ENCODE peak calls at places on chromosome 18, in ten cellular contexts. F, Q, G, A, X, B, N, S, C and T are unnamed samples.

GRCh38 chr18:5197461-5197860 is 404 bp upstream of the AKAIN1 start:
- DNase-seq in S (no peak), X (peak), F (no peak), Q (no peak), N (peak), A (no peak), G (no peak), C (no peak), B (no peak), T (no peak)

GRCh38 chr18:76765649-76766048 is 56.7 kb upstream of the ZNF236 start:
- DNase-seq in S (no peak), F (no peak), G (no peak), N (no peak), A (no peak), X (no peak), Q (no peak), C (no peak), B (no peak), T (no peak)

GRCh38 chr18:11902522-11903292 is 5.4 kb downstream of the MPPE1 start:
- DNase-seq in B (peak), N (no peak), A (peak), S (no peak), C (no peak), F (no peak), G (no peak), Q (no peak), X (no peak), T (no peak)

GRCh38 chr18:72830109-72830508 is 37.7 kb downstream of the NETO1 start:
- DNase-seq in N (no peak), C (peak), G (no peak), A (no peak), F (no peak), S (no peak), Q (peak), X (peak), B (peak), T (peak)

GRCh38 chr18:34352385-34353163 is 127.9 kb upstream of the NOL4 start:
- DNase-seq in S (no peak), B (peak), Q (peak), F (no peak), X (no peak), A (no peak), G (no peak), N (peak), C (no peak), T (no peak)

GRCh38 chr18:48034651-48035555 is 104.4 kb upstream of the SMAD2 start:
- DNase-seq in Q (no peak), F (no peak), B (no peak), X (no peak), G (no peak), A (no peak), S (no peak), N (peak), C (no peak), T (no peak)

GRCh38 chr18:20997371-20997770 is 114.2 kb downstream of the ROCK1 start:
- DNase-seq in N (no peak), X (no peak), B (no peak), Q (no peak), S (no peak), F (no peak), G (no peak), A (no peak), C (no peak), T (no peak)

GRCh38 chr18:29962579-29962978 is 1080.0 kb downstream of the DSC3 start:
- DNase-seq in Q (no peak), X (no peak), B (no peak), G (no peak), A (no peak), S (no peak), N (no peak), C (no peak), F (no peak), T (no peak)

GRCh38 chr18:5106730-5107129 is 90.3 kb downstream of the AKAIN1 start:
- DNase-seq in Q (peak), F (no peak), S (peak), N (no peak), C (no peak), A (no peak), B (no peak), X (no peak), G (no peak), T (no peak)

GRCh38 chr18:62325806-62326645 is 916 bp downstream of the TNFRSF11A start:
- DNase-seq in S (peak), C (no peak), F (no peak), B (peak), Q (peak), X (no peak), N (peak), A (no peak), G (no peak), T (peak)

GRCh38 chr18:27577740-27578139 is 392.6 kb upstream of the CHST9 start:
- DNase-seq in S (no peak), A (no peak), N (no peak), C (no peak), G (no peak), Q (peak), B (peak), X (no peak), F (no peak), T (no peak)

GRCh38 chr18:22463076-22463475 is 45.4 kb upstream of the CTAGE1 start:
- DNase-seq in N (no peak), G (no peak), Q (no peak), S (no peak), B (no peak), C (no peak), A (no peak), X (no peak), F (no peak), T (no peak)

GRCh38 chr18:80159713-80160636 is 50.9 kb downstream of the ADNP2 start:
- DNase-seq in A (peak), F (no peak), Q (no peak), N (no peak), G (no peak), C (no peak), B (peak), S (peak), X (peak), T (peak)
- TF ChIP-seq CTCF in A (peak), F (peak), Q (no peak), N (no peak), G (no peak), C (peak), B (peak), S (peak), X (peak), T (peak)

DNA sequence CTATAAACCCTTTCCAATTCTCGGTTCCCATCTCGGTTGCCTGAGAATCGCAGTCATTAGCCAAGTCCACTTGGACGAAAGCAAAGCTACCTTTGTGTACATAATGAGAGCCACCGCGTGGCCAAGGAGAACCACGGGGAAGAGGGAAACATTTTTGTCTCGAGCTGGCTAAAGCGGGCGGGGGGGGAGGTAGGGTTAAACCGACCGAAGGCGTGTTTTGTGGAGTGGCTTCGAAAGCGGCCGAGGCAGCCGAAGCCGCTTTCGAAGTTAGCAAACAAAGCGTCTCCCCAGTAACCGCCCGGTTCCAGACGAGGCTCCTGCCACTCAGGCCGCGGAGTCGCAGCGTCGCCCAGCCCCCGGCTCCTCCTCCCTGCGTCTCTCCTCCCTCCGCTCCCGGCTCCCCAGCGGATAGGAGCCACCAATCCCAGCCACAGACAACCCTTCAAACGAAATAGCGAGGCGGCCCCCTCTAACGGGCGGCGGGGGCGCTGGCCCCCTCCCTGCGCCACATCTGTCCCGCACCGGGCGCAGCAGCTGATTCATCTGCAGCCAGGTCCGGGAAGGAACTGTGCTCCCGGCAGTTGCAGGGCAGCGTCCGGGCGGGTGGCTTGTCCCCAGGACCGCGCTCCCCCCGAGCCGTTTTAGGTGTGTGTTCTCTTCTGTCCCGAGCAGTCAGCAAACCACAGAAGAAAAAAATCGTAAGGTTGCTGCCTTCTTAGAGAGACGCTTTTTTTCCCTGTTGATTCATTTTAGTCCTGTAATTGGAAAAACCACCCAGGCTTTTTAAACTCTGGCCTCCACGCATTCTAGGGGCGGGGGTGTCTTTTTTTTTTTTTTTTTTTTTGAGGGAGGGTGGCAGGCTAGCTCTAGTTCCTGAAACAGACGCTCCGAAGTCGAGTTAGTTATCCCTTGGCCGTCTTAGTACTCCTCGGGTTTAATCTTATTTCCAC is 1.8 kb upstream of the TGIF1 start:
- DNase-seq in S (peak), F (peak), X (peak), G (peak), N (peak), B (peak), C (peak), Q (peak), A (peak), T (peak)
- TF ChIP-seq CTCF in S (peak), F (peak), X (no peak), G (no peak), N (peak), B (peak), C (no peak), Q (no peak), A (peak), T (peak)

DNA sequence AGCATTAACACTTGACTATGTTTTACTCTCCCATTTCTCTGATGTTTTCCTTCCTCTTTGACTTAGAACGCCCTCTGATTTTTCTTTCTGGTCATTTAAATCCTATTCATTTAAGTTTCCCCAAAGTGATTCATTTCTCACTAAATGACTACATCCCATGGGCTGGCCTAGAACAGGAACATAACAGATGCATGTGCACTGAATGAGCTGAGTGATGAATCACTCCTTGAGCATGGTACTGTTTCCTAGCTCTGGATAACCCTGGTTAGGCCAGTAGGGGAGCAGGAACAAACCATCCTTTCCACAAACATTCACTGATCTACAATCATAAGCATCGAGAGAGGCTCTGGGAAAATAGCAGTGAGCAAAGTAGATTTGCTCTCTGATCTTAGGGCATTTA is 221.9 kb upstream of the SETBP1 start:
- DNase-seq in F (peak), X (no peak), Q (no peak), N (no peak), C (no peak), S (no peak), A (peak), G (no peak), B (peak), T (no peak)
- TF ChIP-seq CTCF in F (no peak), X (no peak), Q (no peak), N (peak), C (no peak), S (no peak), A (no peak), G (no peak), B (peak), T (no peak)

DNA sequence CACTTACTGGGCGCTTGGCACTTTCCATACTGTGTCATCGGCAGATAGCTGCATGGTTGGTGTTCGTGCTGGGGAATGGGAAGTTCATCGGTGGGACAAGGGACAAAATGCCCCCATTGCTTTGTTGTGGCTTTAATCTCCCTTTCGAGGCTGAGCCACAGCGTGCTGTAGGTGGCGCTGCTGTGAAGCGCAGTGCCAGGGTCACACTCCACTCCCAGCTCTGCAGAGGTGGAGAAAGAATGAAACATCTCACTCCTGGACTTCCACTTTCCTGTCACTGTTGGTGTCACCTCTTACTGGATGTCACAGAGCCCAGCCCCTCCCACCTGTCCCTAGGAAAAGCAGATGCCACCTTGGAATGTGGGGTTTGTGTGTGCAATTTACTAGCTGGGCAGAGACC is 8.7 kb downstream of the TYMS start:
- DNase-seq in B (no peak), G (no peak), X (peak), C (no peak), A (no peak), F (no peak), N (no peak), S (no peak), Q (peak), T (no peak)
- TF ChIP-seq CTCF in B (peak), G (no peak), X (peak), C (no peak), A (peak), F (peak), N (peak), S (peak), Q (peak), T (peak)

GRCh38 chr18:24546304-24546703 is 85.9 kb downstream of the HRH4 start:
- DNase-seq in F (no peak), S (no peak), X (no peak), G (no peak), N (no peak), B (peak), Q (no peak), C (no peak), A (peak), T (no peak)

GRCh38 chr18:24540896-24541295 is 80.5 kb downstream of the HRH4 start:
- DNase-seq in X (no peak), N (no peak), Q (no peak), B (no peak), A (no peak), F (no peak), C (no peak), G (no peak), S (no peak), T (no peak)

GRCh38 chr18:24544949-24545348 is 84.5 kb downstream of the HRH4 start:
- DNase-seq in A (no peak), B (no peak), F (no peak), S (no peak), G (no peak), Q (no peak), N (peak), X (no peak), C (no peak), T (no peak)

GRCh38 chr18:24543408-24544140 is 83.1 kb downstream of the HRH4 start:
- DNase-seq in G (no peak), B (no peak), F (no peak), S (no peak), N (no peak), C (no peak), Q (no peak), A (no peak), X (no peak), T (no peak)

DNA sequence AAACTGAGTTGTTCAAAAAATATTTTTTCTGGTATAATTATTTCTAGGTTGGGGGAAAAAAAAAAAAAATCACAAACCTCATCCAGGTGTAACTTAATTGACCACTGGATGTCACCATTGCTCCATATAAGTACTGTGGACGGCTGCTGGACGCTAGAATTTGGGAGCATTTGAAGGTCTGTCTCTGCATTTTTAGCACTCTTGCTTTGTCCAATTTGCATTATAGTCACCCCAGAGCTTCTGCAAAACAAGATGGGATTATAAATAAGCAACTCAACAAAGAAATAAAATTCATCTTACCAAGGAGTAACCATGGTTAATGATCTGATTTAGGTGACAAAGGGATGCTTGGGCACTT is 83.7 kb downstream of the HRH4 start:
- DNase-seq in N (peak), S (no peak), B (peak), X (no peak), F (no peak), G (no peak), Q (peak), A (peak), C (no peak), T (no peak)
- TF ChIP-seq CTCF in N (peak), S (no peak), B (peak), X (peak), F (peak), G (no peak), Q (peak), A (peak), C (peak), T (no peak)